ENCODE peak calls at places on chromosomes 16 and 17, in seven cellular contexts. C, T, X, V, K, B and I are unnamed samples.

GRCh38 chr16:57622361-57623250 is 5.8 kb upstream of the ADGRG1 start:
- DNase-seq in C (no peak), T (no peak), X (no peak), V (no peak), K (no peak), B (no peak), I (no peak)

GRCh38 chr16:53080345-53081031 is 25.7 kb downstream of the CHD9 start:
- DNase-seq in C (peak; percentile 45), T (no peak), X (peak; percentile 89), V (peak; percentile 33), K (peak; percentile 73), B (peak; percentile 98), I (peak; percentile 76)

GRCh38 chr17:81000089-81000630 is 8.5 kb downstream of the CHMP6 start:
- DNase-seq in C (no peak), T (no peak), X (no peak), V (no peak), K (no peak), B (no peak), I (no peak)

GRCh38 chr17:40075216-40076100 is 12.7 kb downstream of the THRA start:
- DNase-seq in C (peak; percentile 86), T (peak; percentile 87), X (peak; percentile 48), V (no peak), K (no peak), B (peak; percentile 55), I (peak; percentile 83)

GRCh38 chr17:38777641-38778250 is 21.6 kb downstream of the PIP4K2B start:
- DNase-seq in C (no peak), T (no peak), X (peak; percentile 44), V (no peak), K (no peak), B (no peak), I (no peak)

GRCh38 chr16:54447606-54448440 is 161.2 kb upstream of the IRX3 start:
- DNase-seq in C (no peak), T (no peak), X (peak; percentile 54), V (no peak), K (peak; percentile 80), B (peak; percentile 89), I (peak; percentile 45)

GRCh38 chr16:35492225-35492624 is 2032.8 kb downstream of the TP53TG3F start:
- DNase-seq in C (no peak), T (no peak), X (no peak), V (no peak), K (no peak), B (no peak), I (no peak)

GRCh38 chr17:46984341-46984740 is 5.3 kb upstream of the RPRML start:
- DNase-seq in C (no peak), T (no peak), X (no peak), V (no peak), K (no peak), B (no peak), I (no peak)

GRCh38 chr17:56499799-56500388 is 93.6 kb upstream of the NOG start:
- DNase-seq in C (no peak), T (no peak), X (peak; percentile 37), V (no peak), K (no peak), B (peak; percentile 58), I (no peak)